ENCODE peak calls at places on chromosomes 3 and 15, in five cellular contexts. C is Panc1; R is A549; E is CD4-positive, alpha-beta T cell; W is lung. F is an unnamed sample.
A peak's percentile ranks its signal among the peaks of the same experiment; 100 is the strongest.

GRCh38 chr3:119669906-119670570 is 7.2 kb downstream of the COX17 start:
- DNase-seq in R (no peak), W (no peak), C (no peak), E (no peak), F (no peak)

GRCh38 chr3:109089265-109089664 is 28.7 kb downstream of the MORC1 start:
- DNase-seq in R (no peak), E (no peak), W (no peak), C (no peak), F (no peak)

GRCh38 chr3:30437172-30437571 is 169.2 kb upstream of the TGFBR2 start:
- DNase-seq in W (peak; percentile 62), E (no peak), R (no peak), C (no peak), F (no peak)

GRCh38 chr3:57393957-57394356 is 101.5 kb upstream of the ASB14 start:
- DNase-seq in E (no peak), W (no peak), C (no peak), R (no peak), F (no peak)

GRCh38 chr3:43871627-43872245 is 181.0 kb downstream of the ABHD5 start:
- DNase-seq in R (peak; percentile 22), W (no peak), C (no peak), E (no peak), F (no peak)

GRCh38 chr3:104273046-104273649 is 1093.6 kb upstream of the ALCAM start:
- DNase-seq in C (peak; percentile 8), R (peak; percentile 33), W (no peak), E (no peak), F (no peak)

GRCh38 chr15:28043625-28044520 is 55.2 kb downstream of the OCA2 start:
- DNase-seq in R (no peak), C (no peak), W (no peak), E (no peak), F (no peak)

GRCh38 chr15:66429117-66429516 is 42.4 kb downstream of the MAP2K1 start:
- DNase-seq in W (no peak), R (no peak), E (no peak), C (no peak), F (no peak)

GRCh38 chr15:85704021-85704420 is 90.7 kb downstream of the KLHL25 start:
- DNase-seq in E (no peak), R (no peak), C (no peak), W (no peak), F (no peak)

GRCh38 chr3:29718661-29719065 is 437.8 kb downstream of the RBMS3 start:
- DNase-seq in R (no peak), C (no peak), W (no peak), E (no peak), F (no peak)

GRCh38 chr3:177982034-177982433 is 554.2 kb upstream of the KCNMB2 start:
- DNase-seq in R (no peak), W (no peak), C (no peak), E (no peak), F (no peak)

GRCh38 chr15:99708563-99708962 is 24.7 kb downstream of the LYSMD4 start:
- DNase-seq in E (no peak), C (no peak), W (peak; percentile 88), R (peak; percentile 71), F (peak; percentile 88)

GRCh38 chr3:190696777-190697501 is 165.6 kb downstream of the GMNC start:
- DNase-seq in W (no peak), E (no peak), C (peak; percentile 10), R (peak; percentile 40), F (no peak)

GRCh38 chr15:83380682-83381081 is 66.5 kb upstream of the SH3GL3 start:
- DNase-seq in E (peak; percentile 2), C (peak; percentile 8), W (no peak), R (peak; percentile 72), F (peak; percentile 55)

GRCh38 chr3:101695779-101696372 is 9.4 kb upstream of the RPL24 start:
- DNase-seq in E (no peak), R (peak; percentile 72), W (peak; percentile 38), C (no peak), F (no peak)

GRCh38 chr3:80770106-80771079 is 991.1 kb downstream of the GBE1 start:
- DNase-seq in W (no peak), R (no peak), C (no peak), E (no peak), F (no peak)

GRCh38 chr3:187739561-187740445 is 5.5 kb downstream of the BCL6 start:
- DNase-seq in R (peak; percentile 83), W (peak; percentile 79), E (peak; percentile 72), C (peak; percentile 72), F (peak; percentile 80)

GRCh38 chr3:17157713-17158112 is 273.0 kb downstream of the PLCL2 start:
- DNase-seq in C (peak; percentile 25), E (no peak), W (no peak), R (peak; percentile 27), F (no peak)

GRCh38 chr3:179681492-179682263 is 28.8 kb downstream of the USP13 start:
- DNase-seq in E (no peak), C (no peak), W (no peak), R (no peak), F (no peak)

GRCh38 chr3:87191175-87191574 is 35.9 kb upstream of the CHMP2B start:
- DNase-seq in C (no peak), E (no peak), W (no peak), R (no peak), F (no peak)

GRCh38 chr15:32669870-32670623 is 28.5 kb downstream of the SCG5 start:
- DNase-seq in C (no peak), W (no peak), R (no peak), E (no peak), F (no peak)

GRCh38 chr3:40921251-40921650 is 278.1 kb upstream of the CTNNB1 start:
- DNase-seq in C (no peak), E (no peak), R (no peak), W (no peak), F (no peak)

GRCh38 chr15:69210574-69210973 is 50.1 kb downstream of the GLCE start:
- DNase-seq in E (no peak), R (no peak), C (no peak), W (no peak), F (no peak)

DNA sequence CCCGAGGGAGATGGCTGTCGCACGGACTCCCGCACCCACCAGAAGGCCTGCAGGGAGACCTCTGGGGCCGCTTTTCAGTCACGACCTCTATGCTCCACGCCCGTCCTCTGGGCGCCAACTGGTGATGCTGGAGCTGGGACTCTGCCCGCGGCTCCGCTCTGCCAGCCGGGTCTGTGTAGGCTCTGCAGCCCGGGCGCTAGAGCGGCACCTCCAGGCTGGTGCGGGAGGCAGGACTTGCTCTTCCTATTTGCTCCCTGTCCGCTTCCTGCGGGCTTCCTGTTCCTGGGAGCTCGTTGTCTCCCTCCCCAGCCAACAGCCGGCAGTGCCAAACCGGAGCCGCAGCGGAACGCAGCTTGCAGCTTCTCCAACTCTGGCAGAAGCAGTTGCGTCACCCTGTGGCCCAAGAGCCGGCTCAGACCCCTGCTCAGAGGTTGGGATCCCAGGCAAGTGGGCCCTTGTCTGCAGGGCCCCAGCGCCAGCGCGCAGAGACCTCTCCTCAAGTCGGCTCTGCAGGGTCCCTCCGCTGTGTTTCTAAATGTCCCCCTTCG is 285.9 kb downstream of the XXYLT1 start:
- DNase-seq in R (no peak), E (no peak), C (no peak), W (peak; percentile 74), F (peak; percentile 79)
- H3K27ac ChIP-seq in R (no peak overlapping the region), E (no peak overlapping the region), C (peak overlapping the region; percentile 14), W (no peak overlapping the region), F (no peak overlapping the region)

GRCh38 chr3:66401578-66402382 is 99.0 kb downstream of the LRIG1 start:
- DNase-seq in R (no peak), E (no peak), C (no peak), W (no peak), F (no peak)
- H3K27ac ChIP-seq in R (no peak overlapping the region), E (no peak overlapping the region), C (no peak overlapping the region), W (no peak overlapping the region), F (no peak overlapping the region)

GRCh38 chr3:184360834-184361531 is 422 bp downstream of the CLCN2 start:
- DNase-seq in R (no peak), C (no peak), E (no peak), W (no peak), F (no peak)

GRCh38 chr3:184360070-184360833 is 1.2 kb downstream of the CLCN2 start:
- DNase-seq in E (no peak), C (no peak), W (no peak), R (no peak), F (no peak)

GRCh38 chr3:184362668-184363540 is 1.4 kb downstream of the POLR2H start:
- DNase-seq in R (peak; percentile 97), W (peak; percentile 96), E (peak; percentile 91), C (peak; percentile 90), F (peak; percentile 97)

GRCh38 chr3:184361532-184361931 is at the start of the genes CLCN2 and POLR2H:
- DNase-seq in W (no peak), C (no peak), E (peak; percentile 21), R (peak; percentile 28), F (peak; percentile 69)

GRCh38 chr3:184361932-184362667 is 590 bp downstream of the POLR2H start:
- DNase-seq in C (peak; percentile 61), W (peak; percentile 77), E (peak; percentile 7), R (peak; percentile 81), F (peak; percentile 79)
- H3K27ac ChIP-seq in C (peak overlapping the region; percentile 91), W (peak overlapping the region; percentile 99), E (peak overlapping the region; percentile 71), R (peak overlapping the region; percentile 97), F (peak overlapping the region; percentile 95)

GRCh38 chr15:74201656-74202420 is 749 bp downstream of the STRA6 start:
- DNase-seq in R (peak; percentile 28), W (no peak), E (no peak), C (no peak), F (no peak)
- H3K27ac ChIP-seq in R (peak overlapping the region; percentile 97), W (no peak overlapping the region), E (no peak overlapping the region), C (peak overlapping the region; percentile 76), F (no peak overlapping the region)

GRCh38 chr15:78266229-78266628 is 1.9 kb downstream of the DNAJA4 start:
- DNase-seq in W (no peak), E (no peak), C (no peak), R (no peak), F (no peak)

GRCh38 chr15:78264304-78265136 is at the start of gene DNAJA4:
- DNase-seq in R (no peak), E (peak; percentile 60), C (no peak), W (peak; percentile 48), F (peak; percentile 55)

GRCh38 chr15:78263907-78264303 is 457 bp upstream of the DNAJA4 start:
- DNase-seq in R (no peak), E (no peak), W (no peak), C (no peak), F (no peak)

GRCh38 chr15:78265752-78266224 is 1.4 kb downstream of the DNAJA4 start:
- DNase-seq in W (no peak), C (no peak), E (no peak), R (no peak), F (no peak)

GRCh38 chr15:78265137-78265460 is 737 bp downstream of the DNAJA4 start:
- DNase-seq in E (no peak), C (no peak), W (no peak), R (no peak), F (no peak)
- H3K27ac ChIP-seq in E (peak overlapping the region; percentile 62), C (peak overlapping the region; percentile 69), W (no peak overlapping the region), R (no peak overlapping the region), F (peak overlapping the region; percentile 70)

F was measured in right lobe of liver.